ENCODE peak calls at places on chromosomes 1 and 21, in nine cellular contexts. One of them, this sample, is unnamed.

GRCh38 chr1:152110365-152110859 is 4.8 kb downstream of the TCHH start:
- DNase-seq in left ventricle myocardium inferior: peak
- DNase-seq in CD4-positive, alpha-beta memory T cell: no peak
- DNase-seq in cardiac muscle cell: peak
- DNase-seq in LNCaP clone FGC: no peak
- DNase-seq in psoas muscle: no peak
- DNase-seq in A549: peak
- DNase-seq in ovary: no peak
- DNase-seq in adrenal gland: no peak
- DNase-seq in this sample: no peak

GRCh38 chr1:91596474-91596873 is 95.8 kb downstream of the CDC7 start:
- DNase-seq in CD4-positive, alpha-beta memory T cell: no peak
- DNase-seq in LNCaP clone FGC: no peak
- DNase-seq in ovary: no peak
- DNase-seq in psoas muscle: no peak
- DNase-seq in A549: no peak
- DNase-seq in left ventricle myocardium inferior: no peak
- DNase-seq in adrenal gland: peak
- DNase-seq in cardiac muscle cell: peak
- DNase-seq in this sample: no peak

GRCh38 chr1:91020967-91021685 is 709 bp downstream of the ZNF644 start:
- DNase-seq in cardiac muscle cell: peak
- DNase-seq in adrenal gland: peak
- DNase-seq in ovary: peak
- DNase-seq in psoas muscle: peak
- DNase-seq in CD4-positive, alpha-beta memory T cell: peak
- DNase-seq in A549: peak
- DNase-seq in left ventricle myocardium inferior: peak
- DNase-seq in LNCaP clone FGC: peak
- DNase-seq in this sample: peak

GRCh38 chr1:74356493-74356892 is 121.3 kb downstream of the TNNI3K start:
- DNase-seq in left ventricle myocardium inferior: no peak
- DNase-seq in ovary: no peak
- DNase-seq in A549: no peak
- DNase-seq in CD4-positive, alpha-beta memory T cell: no peak
- DNase-seq in adrenal gland: no peak
- DNase-seq in LNCaP clone FGC: no peak
- DNase-seq in cardiac muscle cell: no peak
- DNase-seq in psoas muscle: no peak
- DNase-seq in this sample: no peak

GRCh38 chr1:27979151-27979858 is 19.5 kb downstream of the XKR8 start:
- DNase-seq in LNCaP clone FGC: peak
- DNase-seq in ovary: no peak
- DNase-seq in psoas muscle: no peak
- DNase-seq in A549: peak
- DNase-seq in left ventricle myocardium inferior: no peak
- DNase-seq in adrenal gland: no peak
- DNase-seq in CD4-positive, alpha-beta memory T cell: no peak
- DNase-seq in cardiac muscle cell: peak
- DNase-seq in this sample: peak

GRCh38 chr1:27598902-27599528 is 4.9 kb downstream of the AHDC1 start:
- DNase-seq in cardiac muscle cell: peak
- DNase-seq in CD4-positive, alpha-beta memory T cell: no peak
- DNase-seq in ovary: peak
- DNase-seq in A549: no peak
- DNase-seq in psoas muscle: peak
- DNase-seq in adrenal gland: peak
- DNase-seq in left ventricle myocardium inferior: no peak
- DNase-seq in LNCaP clone FGC: no peak
- DNase-seq in this sample: no peak

GRCh38 chr1:19044975-19045831 is 88.7 kb upstream of the IFFO2 start:
- DNase-seq in left ventricle myocardium inferior: no peak
- DNase-seq in cardiac muscle cell: peak
- DNase-seq in psoas muscle: no peak
- DNase-seq in ovary: peak
- DNase-seq in A549: no peak
- DNase-seq in LNCaP clone FGC: no peak
- DNase-seq in adrenal gland: no peak
- DNase-seq in CD4-positive, alpha-beta memory T cell: no peak
- DNase-seq in this sample: no peak

GRCh38 chr1:117051224-117052064 is 8.7 kb upstream of the TTF2 start:
- DNase-seq in adrenal gland: no peak
- DNase-seq in LNCaP clone FGC: no peak
- DNase-seq in A549: no peak
- DNase-seq in ovary: no peak
- DNase-seq in cardiac muscle cell: peak
- DNase-seq in left ventricle myocardium inferior: no peak
- DNase-seq in psoas muscle: no peak
- DNase-seq in CD4-positive, alpha-beta memory T cell: no peak
- DNase-seq in this sample: no peak

GRCh38 chr1:223248001-223248786 is 105.1 kb upstream of the TLR5 start:
- DNase-seq in left ventricle myocardium inferior: no peak
- DNase-seq in ovary: no peak
- DNase-seq in CD4-positive, alpha-beta memory T cell: no peak
- DNase-seq in psoas muscle: no peak
- DNase-seq in adrenal gland: no peak
- DNase-seq in cardiac muscle cell: no peak
- DNase-seq in A549: no peak
- DNase-seq in LNCaP clone FGC: no peak
- DNase-seq in this sample: no peak

GRCh38 chr1:22670352-22670964 is 17.4 kb downstream of the C1QB start:
- DNase-seq in A549: no peak
- DNase-seq in cardiac muscle cell: no peak
- DNase-seq in ovary: no peak
- DNase-seq in LNCaP clone FGC: no peak
- DNase-seq in left ventricle myocardium inferior: no peak
- DNase-seq in adrenal gland: no peak
- DNase-seq in psoas muscle: no peak
- DNase-seq in CD4-positive, alpha-beta memory T cell: no peak
- DNase-seq in this sample: no peak

GRCh38 chr1:97196825-97197516 is 475.4 kb downstream of the PTBP2 start:
- DNase-seq in LNCaP clone FGC: no peak
- DNase-seq in CD4-positive, alpha-beta memory T cell: no peak
- DNase-seq in cardiac muscle cell: no peak
- DNase-seq in psoas muscle: no peak
- DNase-seq in ovary: no peak
- DNase-seq in left ventricle myocardium inferior: no peak
- DNase-seq in A549: no peak
- DNase-seq in adrenal gland: no peak
- DNase-seq in this sample: no peak

GRCh38 chr1:7884757-7885156 is 31.9 kb upstream of the UTS2 start:
- DNase-seq in A549: no peak
- DNase-seq in adrenal gland: no peak
- DNase-seq in LNCaP clone FGC: no peak
- DNase-seq in CD4-positive, alpha-beta memory T cell: no peak
- DNase-seq in psoas muscle: no peak
- DNase-seq in ovary: no peak
- DNase-seq in left ventricle myocardium inferior: no peak
- DNase-seq in cardiac muscle cell: no peak
- DNase-seq in this sample: no peak

DNA sequence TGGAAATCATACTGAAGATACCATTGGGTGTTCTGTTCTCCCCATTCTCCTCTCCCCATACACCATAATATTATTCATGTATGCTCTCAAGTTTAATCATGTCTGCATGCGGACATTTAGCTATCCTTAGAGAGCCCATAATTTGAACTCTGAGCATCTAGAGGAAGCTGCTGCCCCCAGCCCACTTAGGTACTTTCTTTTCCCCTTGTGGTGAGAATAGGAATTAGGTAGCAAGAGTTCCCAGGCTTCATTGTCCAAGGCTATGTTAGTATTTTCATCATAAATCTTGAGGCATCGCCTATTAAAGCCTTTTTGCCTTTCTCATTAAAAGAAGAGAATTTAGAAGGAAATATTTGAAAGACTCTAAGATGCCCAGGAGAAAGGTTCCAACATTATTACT is 96.3 kb downstream of the ROR1 start:
- DNase-seq in ovary: no peak
- DNase-seq in adrenal gland: no peak
- DNase-seq in left ventricle myocardium inferior: no peak
- DNase-seq in LNCaP clone FGC: no peak
- DNase-seq in cardiac muscle cell: no peak
- DNase-seq in psoas muscle: no peak
- DNase-seq in CD4-positive, alpha-beta memory T cell: no peak
- DNase-seq in A549: no peak
- DNase-seq in this sample: no peak
- H3K4me3 ChIP-seq in ovary: no peak
- H3K4me3 ChIP-seq in adrenal gland: no peak
- H3K4me3 ChIP-seq in left ventricle myocardium inferior: no peak
- H3K4me3 ChIP-seq in LNCaP clone FGC: no peak
- H3K4me3 ChIP-seq in cardiac muscle cell: no peak
- H3K4me3 ChIP-seq in psoas muscle: no peak
- H3K4me3 ChIP-seq in CD4-positive, alpha-beta memory T cell: no peak
- H3K4me3 ChIP-seq in A549: no peak
- H3K4me3 ChIP-seq in this sample: no peak

DNA sequence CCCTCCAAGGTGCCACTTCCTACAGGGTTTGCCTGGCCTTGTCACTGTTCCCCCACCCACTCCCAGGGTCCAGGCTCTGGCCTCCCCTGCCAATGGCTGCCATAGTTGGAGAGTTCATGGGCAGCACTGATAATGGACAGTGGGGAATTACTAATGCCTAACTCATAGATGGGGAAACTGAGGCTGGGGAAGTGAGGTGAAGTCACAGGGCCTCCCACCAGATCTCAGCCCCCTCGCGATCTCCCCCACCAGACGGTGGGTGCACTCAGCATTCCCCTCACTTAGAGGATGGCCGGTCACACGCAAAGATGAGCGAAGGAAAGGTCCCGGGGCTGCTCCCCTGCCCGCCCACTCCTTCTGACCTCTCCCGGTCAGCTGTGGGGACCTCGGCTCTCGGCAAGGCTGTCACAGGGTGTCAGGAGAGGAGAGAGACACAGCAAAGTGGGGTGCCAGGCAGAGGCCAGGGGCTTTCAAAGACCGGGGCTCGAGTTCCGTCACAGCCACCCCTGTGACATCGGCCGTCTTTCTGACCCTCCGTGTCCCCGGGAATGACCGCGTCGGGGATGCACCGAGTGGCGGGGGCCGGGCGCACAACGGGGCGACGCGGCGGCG is 230.0 kb upstream of the TMEM51 start:
- DNase-seq in A549: no peak
- DNase-seq in CD4-positive, alpha-beta memory T cell: no peak
- DNase-seq in cardiac muscle cell: no peak
- DNase-seq in ovary: no peak
- DNase-seq in psoas muscle: no peak
- DNase-seq in adrenal gland: no peak
- DNase-seq in left ventricle myocardium inferior: no peak
- DNase-seq in LNCaP clone FGC: no peak
- DNase-seq in this sample: no peak
- H3K4me3 ChIP-seq in A549: peak
- H3K4me3 ChIP-seq in CD4-positive, alpha-beta memory T cell: no peak
- H3K4me3 ChIP-seq in cardiac muscle cell: peak
- H3K4me3 ChIP-seq in ovary: peak
- H3K4me3 ChIP-seq in psoas muscle: no peak
- H3K4me3 ChIP-seq in adrenal gland: no peak
- H3K4me3 ChIP-seq in left ventricle myocardium inferior: peak
- H3K4me3 ChIP-seq in LNCaP clone FGC: peak
- H3K4me3 ChIP-seq in this sample: peak

GRCh38 chr21:36706482-36706852 is 7.6 kb downstream of the SIM2 start:
- DNase-seq in cardiac muscle cell: no peak
- DNase-seq in LNCaP clone FGC: no peak
- DNase-seq in adrenal gland: no peak
- DNase-seq in ovary: no peak
- DNase-seq in psoas muscle: no peak
- DNase-seq in CD4-positive, alpha-beta memory T cell: no peak
- DNase-seq in left ventricle myocardium inferior: no peak
- DNase-seq in A549: no peak
- DNase-seq in this sample: no peak

GRCh38 chr21:36706951-36707762 is 8.2 kb downstream of the SIM2 start:
- DNase-seq in left ventricle myocardium inferior: no peak
- DNase-seq in CD4-positive, alpha-beta memory T cell: no peak
- DNase-seq in ovary: no peak
- DNase-seq in A549: no peak
- DNase-seq in adrenal gland: no peak
- DNase-seq in psoas muscle: no peak
- DNase-seq in cardiac muscle cell: peak
- DNase-seq in LNCaP clone FGC: no peak
- DNase-seq in this sample: no peak

GRCh38 chr21:36704281-36704957 is 5.5 kb downstream of the SIM2 start:
- DNase-seq in A549: no peak
- DNase-seq in left ventricle myocardium inferior: no peak
- DNase-seq in ovary: no peak
- DNase-seq in psoas muscle: no peak
- DNase-seq in adrenal gland: no peak
- DNase-seq in CD4-positive, alpha-beta memory T cell: no peak
- DNase-seq in LNCaP clone FGC: no peak
- DNase-seq in cardiac muscle cell: no peak
- DNase-seq in this sample: no peak

GRCh38 chr21:36704958-36705678 is 6.2 kb downstream of the SIM2 start:
- DNase-seq in cardiac muscle cell: no peak
- DNase-seq in A549: no peak
- DNase-seq in CD4-positive, alpha-beta memory T cell: no peak
- DNase-seq in adrenal gland: no peak
- DNase-seq in psoas muscle: no peak
- DNase-seq in LNCaP clone FGC: no peak
- DNase-seq in left ventricle myocardium inferior: no peak
- DNase-seq in ovary: no peak
- DNase-seq in this sample: no peak

DNA sequence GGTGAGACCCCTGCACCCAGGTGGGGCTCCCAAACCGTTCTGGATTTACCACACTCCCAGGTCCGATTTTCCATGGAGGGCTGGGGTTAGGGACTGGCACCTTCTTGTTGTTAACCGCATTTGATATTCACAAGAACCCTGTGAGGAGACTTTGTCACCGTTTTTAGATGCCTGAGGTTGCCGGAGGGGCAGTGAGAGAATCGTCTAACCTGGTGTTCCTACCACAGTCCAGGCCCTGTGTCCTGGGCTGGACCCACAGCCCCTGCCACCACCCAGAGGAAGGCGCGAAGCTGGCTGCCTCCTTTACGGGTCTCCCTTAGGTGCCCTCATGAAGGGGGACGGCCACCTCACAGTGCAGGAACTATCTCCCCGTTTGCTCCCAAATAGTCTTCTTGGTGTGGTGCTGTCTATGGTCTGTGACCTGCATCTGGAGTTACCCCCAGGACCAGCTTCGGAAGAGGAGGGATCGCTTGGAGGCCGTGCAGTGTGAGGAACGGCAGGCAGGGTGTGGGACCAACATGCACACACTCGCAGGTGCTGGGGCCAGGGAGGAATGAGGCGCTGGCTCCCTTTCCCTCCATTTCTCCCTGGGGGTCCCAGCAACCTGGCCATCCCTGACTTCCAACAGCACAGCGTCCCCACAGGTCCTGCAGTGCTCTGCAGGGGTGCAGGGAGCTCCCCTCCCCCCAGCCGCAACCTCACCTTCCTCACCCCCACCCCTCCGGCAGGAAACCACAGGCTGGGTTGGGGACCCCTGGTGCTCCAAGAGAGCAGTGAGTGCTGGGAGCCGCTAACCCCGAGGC is 7.0 kb downstream of the SIM2 start:
- DNase-seq in LNCaP clone FGC: no peak
- DNase-seq in cardiac muscle cell: no peak
- DNase-seq in adrenal gland: no peak
- DNase-seq in left ventricle myocardium inferior: no peak
- DNase-seq in A549: no peak
- DNase-seq in CD4-positive, alpha-beta memory T cell: no peak
- DNase-seq in psoas muscle: no peak
- DNase-seq in ovary: no peak
- DNase-seq in this sample: no peak
- H3K4me3 ChIP-seq in LNCaP clone FGC: no peak
- H3K4me3 ChIP-seq in cardiac muscle cell: no peak
- H3K4me3 ChIP-seq in adrenal gland: no peak
- H3K4me3 ChIP-seq in left ventricle myocardium inferior: no peak
- H3K4me3 ChIP-seq in A549: no peak
- H3K4me3 ChIP-seq in CD4-positive, alpha-beta memory T cell: no peak
- H3K4me3 ChIP-seq in psoas muscle: no peak
- H3K4me3 ChIP-seq in ovary: no peak
- H3K4me3 ChIP-seq in this sample: no peak

GRCh38 chr1:186974774-186975181 is 146.0 kb downstream of the PLA2G4A start:
- DNase-seq in adrenal gland: no peak
- DNase-seq in psoas muscle: no peak
- DNase-seq in LNCaP clone FGC: no peak
- DNase-seq in ovary: no peak
- DNase-seq in left ventricle myocardium inferior: no peak
- DNase-seq in cardiac muscle cell: peak
- DNase-seq in CD4-positive, alpha-beta memory T cell: no peak
- DNase-seq in A549: peak
- DNase-seq in this sample: peak
- H3K4me3 ChIP-seq in adrenal gland: no peak
- H3K4me3 ChIP-seq in psoas muscle: no peak
- H3K4me3 ChIP-seq in LNCaP clone FGC: no peak
- H3K4me3 ChIP-seq in ovary: no peak
- H3K4me3 ChIP-seq in left ventricle myocardium inferior: no peak
- H3K4me3 ChIP-seq in cardiac muscle cell: no peak
- H3K4me3 ChIP-seq in CD4-positive, alpha-beta memory T cell: no peak
- H3K4me3 ChIP-seq in A549: no peak
- H3K4me3 ChIP-seq in this sample: no peak